ENCODE peak calls at places on chromosomes 4 and X, in nine cellular contexts. One of them, this sample, is unnamed. For H3K4me1, the result is how much of the 10 kb centered on the place peaks cover.

GRCh38 chr4:73856518-73856917 is 3.4 kb downstream of the PF4V1 start:
- DNase-seq in esophagus squamous epithelium: no peak
- DNase-seq in A549: peak
- DNase-seq in cardiac muscle cell: peak
- DNase-seq in colonic mucosa: no peak
- DNase-seq in endodermal cell: no peak
- DNase-seq in H1: no peak
- DNase-seq in mucosa of descending colon: no peak
- DNase-seq in heart right ventricle: no peak
- DNase-seq in this sample: no peak

GRCh38 chr4:166078956-166079355 is 205.9 kb downstream of the TLL1 start:
- DNase-seq in esophagus squamous epithelium: no peak
- DNase-seq in A549: no peak
- DNase-seq in cardiac muscle cell: peak
- DNase-seq in colonic mucosa: no peak
- DNase-seq in endodermal cell: peak
- DNase-seq in H1: no peak
- DNase-seq in mucosa of descending colon: no peak
- DNase-seq in heart right ventricle: no peak
- DNase-seq in this sample: no peak

GRCh38 chrX:40496728-40497127 is 84.0 kb upstream of the ATP6AP2 start:
- DNase-seq in esophagus squamous epithelium: no peak
- DNase-seq in A549: no peak
- DNase-seq in cardiac muscle cell: peak
- DNase-seq in colonic mucosa: no peak
- DNase-seq in endodermal cell: peak
- DNase-seq in H1: no peak
- DNase-seq in mucosa of descending colon: peak
- DNase-seq in heart right ventricle: no peak
- DNase-seq in this sample: no peak

GRCh38 chr4:165651901-165652300 is 221.1 kb upstream of the TLL1 start:
- DNase-seq in esophagus squamous epithelium: no peak
- DNase-seq in A549: no peak
- DNase-seq in cardiac muscle cell: no peak
- DNase-seq in colonic mucosa: no peak
- DNase-seq in endodermal cell: no peak
- DNase-seq in H1: no peak
- DNase-seq in mucosa of descending colon: no peak
- DNase-seq in heart right ventricle: no peak
- DNase-seq in this sample: no peak

GRCh38 chr4:176226736-176227135 is 31.4 kb upstream of the SPATA4 start:
- DNase-seq in esophagus squamous epithelium: no peak
- DNase-seq in A549: no peak
- DNase-seq in cardiac muscle cell: no peak
- DNase-seq in colonic mucosa: no peak
- DNase-seq in endodermal cell: no peak
- DNase-seq in H1: no peak
- DNase-seq in mucosa of descending colon: no peak
- DNase-seq in heart right ventricle: no peak
- DNase-seq in this sample: no peak

GRCh38 chr4:70518716-70519115 is 347 bp downstream of the AMTN start:
- DNase-seq in esophagus squamous epithelium: no peak
- DNase-seq in A549: no peak
- DNase-seq in cardiac muscle cell: no peak
- DNase-seq in colonic mucosa: no peak
- DNase-seq in endodermal cell: no peak
- DNase-seq in H1: no peak
- DNase-seq in mucosa of descending colon: no peak
- DNase-seq in heart right ventricle: no peak
- DNase-seq in this sample: no peak

GRCh38 chr4:125780159-125780558 is 465.4 kb downstream of the FAT4 start:
- DNase-seq in esophagus squamous epithelium: no peak
- DNase-seq in A549: no peak
- DNase-seq in cardiac muscle cell: peak
- DNase-seq in colonic mucosa: no peak
- DNase-seq in endodermal cell: no peak
- DNase-seq in H1: no peak
- DNase-seq in mucosa of descending colon: no peak
- DNase-seq in heart right ventricle: no peak
- DNase-seq in this sample: no peak

GRCh38 chr4:81003549-81004240 is 26.8 kb upstream of the BMP3 start:
- DNase-seq in esophagus squamous epithelium: no peak
- DNase-seq in A549: no peak
- DNase-seq in cardiac muscle cell: no peak
- DNase-seq in colonic mucosa: no peak
- DNase-seq in endodermal cell: no peak
- DNase-seq in H1: no peak
- DNase-seq in mucosa of descending colon: peak
- DNase-seq in heart right ventricle: no peak
- DNase-seq in this sample: no peak

GRCh38 chr4:143514432-143514831 is 930 bp downstream of the SMARCA5 start:
- DNase-seq in esophagus squamous epithelium: no peak
- DNase-seq in A549: peak
- DNase-seq in cardiac muscle cell: peak
- DNase-seq in colonic mucosa: peak
- DNase-seq in endodermal cell: peak
- DNase-seq in H1: peak
- DNase-seq in mucosa of descending colon: peak
- DNase-seq in heart right ventricle: peak
- DNase-seq in this sample: no peak

GRCh38 chr4:40283413-40283812 is 51.7 kb upstream of the CHRNA9 start:
- DNase-seq in esophagus squamous epithelium: no peak
- DNase-seq in A549: no peak
- DNase-seq in cardiac muscle cell: no peak
- DNase-seq in colonic mucosa: no peak
- DNase-seq in endodermal cell: no peak
- DNase-seq in H1: no peak
- DNase-seq in mucosa of descending colon: no peak
- DNase-seq in heart right ventricle: no peak
- DNase-seq in this sample: no peak

GRCh38 chrX:105050921-105051320 is 169.6 kb downstream of the TEX13A start:
- DNase-seq in esophagus squamous epithelium: no peak
- DNase-seq in A549: no peak
- DNase-seq in cardiac muscle cell: no peak
- DNase-seq in colonic mucosa: no peak
- DNase-seq in endodermal cell: peak
- DNase-seq in H1: no peak
- DNase-seq in mucosa of descending colon: no peak
- DNase-seq in heart right ventricle: no peak
- DNase-seq in this sample: no peak

GRCh38 chr4:65089666-65090065 is 580.6 kb downstream of the EPHA5 start:
- DNase-seq in esophagus squamous epithelium: no peak
- DNase-seq in A549: peak
- DNase-seq in cardiac muscle cell: peak
- DNase-seq in colonic mucosa: no peak
- DNase-seq in endodermal cell: no peak
- DNase-seq in H1: no peak
- DNase-seq in mucosa of descending colon: no peak
- DNase-seq in heart right ventricle: no peak
- DNase-seq in this sample: no peak

GRCh38 chr4:143403551-143403816 is 66.8 kb downstream of the GAB1 start:
- DNase-seq in esophagus squamous epithelium: no peak
- DNase-seq in A549: no peak
- DNase-seq in cardiac muscle cell: no peak
- DNase-seq in colonic mucosa: no peak
- DNase-seq in endodermal cell: no peak
- DNase-seq in H1: no peak
- DNase-seq in mucosa of descending colon: no peak
- DNase-seq in heart right ventricle: no peak
- DNase-seq in this sample: no peak

GRCh38 chrX:7514871-7515599 is 327.9 kb upstream of the VCX start:
- DNase-seq in esophagus squamous epithelium: no peak
- DNase-seq in A549: no peak
- DNase-seq in cardiac muscle cell: no peak
- DNase-seq in colonic mucosa: no peak
- DNase-seq in endodermal cell: no peak
- DNase-seq in H1: no peak
- DNase-seq in mucosa of descending colon: no peak
- DNase-seq in heart right ventricle: no peak
- DNase-seq in this sample: no peak

GRCh38 chrX:46838482-46838857 is 1.6 kb downstream of the RP2 start:
- DNase-seq in esophagus squamous epithelium: no peak
- DNase-seq in A549: no peak
- DNase-seq in cardiac muscle cell: no peak
- DNase-seq in colonic mucosa: no peak
- DNase-seq in endodermal cell: no peak
- DNase-seq in H1: no peak
- DNase-seq in mucosa of descending colon: no peak
- DNase-seq in heart right ventricle: no peak
- DNase-seq in this sample: no peak

GRCh38 chrX:2867191-2867590 is 38.5 kb downstream of the GYG2 start:
- DNase-seq in esophagus squamous epithelium: no peak
- DNase-seq in A549: no peak
- DNase-seq in cardiac muscle cell: no peak
- DNase-seq in colonic mucosa: peak
- DNase-seq in endodermal cell: no peak
- DNase-seq in H1: no peak
- DNase-seq in mucosa of descending colon: no peak
- DNase-seq in heart right ventricle: no peak
- DNase-seq in this sample: no peak

GRCh38 chrX:39819921-39820849 is 277.6 kb downstream of the BCOR start:
- DNase-seq in esophagus squamous epithelium: no peak
- DNase-seq in A549: no peak
- DNase-seq in cardiac muscle cell: peak
- DNase-seq in colonic mucosa: no peak
- DNase-seq in endodermal cell: peak
- DNase-seq in H1: no peak
- DNase-seq in mucosa of descending colon: no peak
- DNase-seq in heart right ventricle: no peak
- DNase-seq in this sample: no peak

GRCh38 chr4:54783402-54784110 is 125.8 kb downstream of the KIT start:
- DNase-seq in esophagus squamous epithelium: no peak
- DNase-seq in A549: no peak
- DNase-seq in cardiac muscle cell: no peak
- DNase-seq in colonic mucosa: no peak
- DNase-seq in endodermal cell: no peak
- DNase-seq in H1: no peak
- DNase-seq in mucosa of descending colon: no peak
- DNase-seq in heart right ventricle: no peak
- DNase-seq in this sample: no peak

DNA sequence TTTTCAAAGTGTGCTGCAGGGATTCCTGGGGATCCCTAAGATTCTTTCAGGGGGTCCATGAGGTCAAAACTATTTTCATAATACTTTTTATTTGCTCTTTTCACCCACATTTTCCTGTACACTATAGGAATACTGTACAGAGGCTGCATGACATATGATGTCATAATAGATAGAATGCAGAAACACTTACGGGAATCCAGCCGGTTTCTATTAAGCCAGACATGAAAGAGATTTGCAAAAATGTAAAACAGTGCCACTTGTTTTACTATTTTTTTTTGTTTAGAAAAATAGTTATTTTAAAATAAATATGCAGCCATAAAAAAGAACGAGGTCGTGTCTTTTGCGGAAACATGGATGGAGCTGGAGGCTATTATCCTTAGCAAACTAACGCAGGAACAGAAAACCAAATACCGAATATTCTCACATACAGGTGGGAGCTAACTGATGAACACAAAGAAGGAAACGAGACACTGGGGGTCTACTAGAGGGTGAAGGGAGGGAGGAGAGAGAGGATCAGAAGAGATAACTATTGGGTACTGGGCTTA is 5.0 kb downstream of the ZFX start:
- DNase-seq in esophagus squamous epithelium: no peak
- DNase-seq in A549: no peak
- DNase-seq in cardiac muscle cell: no peak
- DNase-seq in colonic mucosa: no peak
- DNase-seq in endodermal cell: no peak
- DNase-seq in H1: no peak
- DNase-seq in mucosa of descending colon: no peak
- DNase-seq in heart right ventricle: no peak
- DNase-seq in this sample: no peak
- H3K4me3 ChIP-seq in esophagus squamous epithelium: no peak
- H3K4me3 ChIP-seq in A549: peak
- H3K4me3 ChIP-seq in cardiac muscle cell: no peak
- H3K4me3 ChIP-seq in colonic mucosa: no peak
- H3K4me3 ChIP-seq in endodermal cell: no peak
- H3K4me3 ChIP-seq in H1: no peak
- H3K4me3 ChIP-seq in mucosa of descending colon: no peak
- H3K4me3 ChIP-seq in heart right ventricle: no peak
- H3K4me3 ChIP-seq in this sample: peak

GRCh38 chrX:75273483-75273882 is 402 bp upstream of the UPRT start:
- DNase-seq in esophagus squamous epithelium: no peak
- DNase-seq in A549: no peak
- DNase-seq in cardiac muscle cell: peak
- DNase-seq in colonic mucosa: peak
- DNase-seq in endodermal cell: no peak
- DNase-seq in H1: no peak
- DNase-seq in mucosa of descending colon: peak
- DNase-seq in heart right ventricle: no peak
- DNase-seq in this sample: no peak
- TF ChIP-seq CTCF in esophagus squamous epithelium: no peak
- TF ChIP-seq CTCF in A549: no peak
- TF ChIP-seq CTCF in cardiac muscle cell: no peak
- TF ChIP-seq CTCF in colonic mucosa: no peak
- TF ChIP-seq CTCF in endodermal cell: no peak
- TF ChIP-seq CTCF in H1: no peak
- TF ChIP-seq CTCF in mucosa of descending colon: no peak
- TF ChIP-seq CTCF in heart right ventricle: no peak
- TF ChIP-seq CTCF in this sample: no peak

DNA sequence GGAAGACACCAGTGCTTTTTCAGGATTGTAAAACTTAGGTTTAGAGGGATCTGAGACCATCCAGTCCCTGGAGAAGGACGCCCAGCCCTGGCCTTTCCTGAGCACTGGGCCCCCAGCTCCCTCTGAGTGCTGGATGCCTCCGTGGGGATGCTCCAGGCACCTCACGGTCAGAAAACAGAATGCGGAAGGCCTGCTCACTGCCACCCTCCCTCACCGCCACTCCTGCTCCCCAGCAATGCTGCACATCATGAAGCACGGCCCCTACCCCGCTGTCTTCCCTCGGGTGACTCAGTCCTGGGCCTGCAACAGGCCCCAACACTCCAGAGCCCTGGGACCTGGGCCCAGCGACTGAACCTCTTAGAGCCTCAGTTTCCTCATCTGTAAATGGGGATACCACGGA is 26.2 kb downstream of the ABLIM2 start:
- DNase-seq in esophagus squamous epithelium: no peak
- DNase-seq in A549: no peak
- DNase-seq in cardiac muscle cell: no peak
- DNase-seq in colonic mucosa: no peak
- DNase-seq in endodermal cell: no peak
- DNase-seq in H1: no peak
- DNase-seq in mucosa of descending colon: no peak
- DNase-seq in heart right ventricle: peak
- DNase-seq in this sample: no peak
- H3K4me1 ChIP-seq in esophagus squamous epithelium: under half
- H3K4me1 ChIP-seq in A549: under half
- H3K4me1 ChIP-seq in cardiac muscle cell: under half
- H3K4me1 ChIP-seq in colonic mucosa: under half
- H3K4me1 ChIP-seq in endodermal cell: under half
- H3K4me1 ChIP-seq in H1: under half
- H3K4me1 ChIP-seq in mucosa of descending colon: under half
- H3K4me1 ChIP-seq in heart right ventricle: under half
- H3K4me1 ChIP-seq in this sample: under half

DNA sequence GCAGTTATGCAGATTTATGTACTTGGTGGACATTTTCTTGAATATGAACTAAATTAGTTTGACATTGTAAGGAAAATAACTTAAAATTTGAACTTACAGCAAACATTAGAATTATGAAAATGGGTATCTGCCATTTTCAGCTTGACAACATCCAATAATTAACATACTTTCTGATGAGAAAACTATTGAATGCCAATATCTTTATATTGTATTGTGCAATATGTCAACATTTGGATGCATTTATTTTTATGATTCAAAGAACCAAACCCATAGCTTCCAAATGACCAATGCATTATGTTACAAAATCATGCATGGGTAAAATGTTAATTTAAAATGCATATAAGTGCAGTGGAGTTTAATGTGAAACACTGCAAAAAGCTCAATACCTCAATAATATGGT is 562.5 kb downstream of the TRAM1L1 start:
- DNase-seq in esophagus squamous epithelium: no peak
- DNase-seq in A549: no peak
- DNase-seq in cardiac muscle cell: no peak
- DNase-seq in colonic mucosa: no peak
- DNase-seq in endodermal cell: no peak
- DNase-seq in H1: no peak
- DNase-seq in mucosa of descending colon: no peak
- DNase-seq in heart right ventricle: no peak
- DNase-seq in this sample: no peak
- H3K4me3 ChIP-seq in esophagus squamous epithelium: no peak
- H3K4me3 ChIP-seq in A549: no peak
- H3K4me3 ChIP-seq in cardiac muscle cell: no peak
- H3K4me3 ChIP-seq in colonic mucosa: no peak
- H3K4me3 ChIP-seq in endodermal cell: no peak
- H3K4me3 ChIP-seq in H1: no peak
- H3K4me3 ChIP-seq in mucosa of descending colon: no peak
- H3K4me3 ChIP-seq in heart right ventricle: no peak
- H3K4me3 ChIP-seq in this sample: no peak